ENCODE peak calls at places on chromosome X, in five cellular contexts. A is fibroblast of lung, K is osteoblast, R is PC-3, U is SK-N-SH. W is an unnamed sample. For H4K20me1 and H3K27me3, the result is how much of the 10 kb centered on the place peaks cover.

GRCh38 chrX:10769696-10770619 is 149.6 kb upstream of the MID1 start:
- DNase-seq in A (peak), K (no peak), R (no peak), U (no peak), W (peak)

GRCh38 chrX:11908371-11908770 is 150.3 kb downstream of the MSL3 start:
- DNase-seq in A (peak), K (no peak), R (peak), U (peak), W (peak)

GRCh38 chrX:47214435-47215077 is 3.9 kb upstream of the CDK16 start:
- DNase-seq in A (no peak), K (peak), R (no peak), U (no peak), W (no peak)

GRCh38 chrX:72121381-72121780 is 10.3 kb downstream of the RTL5 start:
- DNase-seq in A (peak), K (peak), R (peak), U (no peak), W (peak)

GRCh38 chrX:69369999-69370398 is 134.1 kb upstream of the NALF2 start:
- DNase-seq in A (no peak), K (no peak), R (no peak), U (no peak), W (no peak)

GRCh38 chrX:10903518-10903917 is 207.6 kb upstream of the HCCS start:
- DNase-seq in A (no peak), K (no peak), R (no peak), U (no peak), W (no peak)

GRCh38 chrX:41671082-41671481 is 17.7 kb upstream of the GPR34 start:
- DNase-seq in A (no peak), K (no peak), R (no peak), U (no peak), W (no peak)

GRCh38 chrX:104098151-104098808 is 14.0 kb upstream of the ZCCHC18 start:
- DNase-seq in A (peak), K (no peak), R (peak), U (peak), W (peak)

GRCh38 chrX:30141966-30142365 is 73.4 kb upstream of the MAGEB2 start:
- DNase-seq in A (peak), K (no peak), R (peak), U (peak), W (peak)

GRCh38 chrX:130321550-130321949 is 18.2 kb upstream of the SLC25A14 start:
- DNase-seq in A (no peak), K (no peak), R (no peak), U (no peak), W (no peak)

GRCh38 chrX:40240844-40241243 is 143.1 kb upstream of the BCOR start:
- DNase-seq in A (no peak), K (no peak), R (no peak), U (no peak), W (no peak)

GRCh38 chrX:41634284-41634683 is 54.5 kb upstream of the GPR34 start:
- DNase-seq in A (peak), K (no peak), R (no peak), U (no peak), W (peak)

GRCh38 chrX:73262991-73263390 is 48.3 kb upstream of the NAP1L2 start:
- DNase-seq in A (no peak), K (no peak), R (peak), U (peak), W (no peak)

GRCh38 chrX:11100281-11101035 is 10.7 kb upstream of the HCCS start:
- DNase-seq in A (peak), K (no peak), R (peak), U (peak), W (peak)

GRCh38 chrX:12978205-12979010 is 3.5 kb downstream of the TMSB4X start:
- DNase-seq in A (peak), K (peak), R (peak), U (no peak), W (peak)

GRCh38 chrX:47384502-47384901 is 14.1 kb downstream of the ZNF157 start:
- DNase-seq in A (peak), K (peak), R (peak), U (peak), W (peak)

GRCh38 chrX:101658661-101659477 is 781 bp downstream of the ARMCX2 start:
- DNase-seq in A (peak), K (peak), R (peak), U (peak), W (peak)

GRCh38 chrX:134460005-134460860 is at the start of gene HPRT1:
- DNase-seq in A (peak), K (peak), R (peak), U (peak), W (peak)

GRCh38 chrX:33434256-33435092 is 223.1 kb upstream of the DMD start:
- DNase-seq in A (peak), K (no peak), R (peak), U (peak), W (peak)

GRCh38 chrX:723781-724180 is 93.2 kb downstream of the SHOX start:
- DNase-seq in A (no peak), K (no peak), R (no peak), U (no peak), W (no peak)

GRCh38 chrX:31316340-31316991 is 244.6 kb upstream of the FTHL17 start:
- DNase-seq in A (no peak), K (no peak), R (no peak), U (no peak), W (no peak)

GRCh38 chrX:143568467-143568866 is 51.2 kb upstream of the SPANXN3 start:
- DNase-seq in A (no peak), K (no peak), R (no peak), U (no peak), W (no peak)

GRCh38 chrX:156000361-156000926 is 2.9 kb downstream of the IL9R start:
- DNase-seq in A (no peak), K (peak), R (no peak), U (no peak), W (no peak)

GRCh38 chrX:34770511-34770910 is 113.4 kb upstream of the TMEM47 start:
- DNase-seq in A (peak), K (no peak), R (no peak), U (no peak), W (no peak)

GRCh38 chrX:133645251-133645650 is 230.0 kb upstream of the GPC4 start:
- DNase-seq in A (peak), K (peak), R (no peak), U (no peak), W (peak)

GRCh38 chrX:132411310-132411977 is 77.4 kb downstream of the MBNL3 start:
- DNase-seq in A (no peak), K (no peak), R (no peak), U (no peak), W (no peak)

GRCh38 chrX:132414404-132414803 is 74.4 kb downstream of the MBNL3 start:
- DNase-seq in A (no peak), K (no peak), R (no peak), U (no peak), W (no peak)

GRCh38 chrX:132413459-132413858 is 75.4 kb downstream of the MBNL3 start:
- DNase-seq in A (no peak), K (no peak), R (no peak), U (no peak), W (no peak)

GRCh38 chrX:132412208-132412607 is 76.6 kb downstream of the MBNL3 start:
- DNase-seq in A (no peak), K (no peak), R (no peak), U (no peak), W (no peak)

DNA sequence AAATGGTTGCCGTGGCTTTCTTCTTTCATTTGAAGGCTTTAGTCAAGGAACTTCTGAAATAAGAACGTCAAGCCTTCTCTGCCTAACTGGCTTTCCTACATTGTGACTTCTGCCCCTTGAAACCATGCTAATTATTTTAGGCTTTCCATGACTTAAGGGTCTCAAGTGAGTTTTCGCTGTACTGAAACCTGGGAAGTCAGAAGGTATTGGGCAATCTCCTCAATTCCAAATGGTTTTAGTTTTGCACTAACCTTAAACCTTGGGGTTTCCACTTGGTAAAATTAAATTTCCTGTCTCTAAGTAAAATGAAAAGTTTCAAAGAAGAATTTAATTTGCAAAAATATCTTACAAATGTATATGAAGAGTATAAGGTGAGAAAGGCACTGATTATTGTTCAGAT is 73.8 kb downstream of the MBNL3 start:
- DNase-seq in A (no peak), K (no peak), R (no peak), U (no peak), W (no peak)
- H4K20me1 ChIP-seq in A (under half), K (under half), R (under half), U (under half), W (under half)

GRCh38 chrX:20333672-20334071 is 67.0 kb upstream of the RPS6KA3 start:
- DNase-seq in A (no peak), K (no peak), R (no peak), U (no peak), W (no peak)
- H3K27me3 ChIP-seq in A (under half), K (under half), R (under half), U (under half), W (under half)

GRCh38 chrX:19879181-19879580 is 8.2 kb downstream of the SH3KBP1 start:
- DNase-seq in A (no peak), K (no peak), R (no peak), U (no peak), W (no peak)

GRCh38 chrX:19883878-19884277 is 3.5 kb downstream of the SH3KBP1 start:
- DNase-seq in A (no peak), K (no peak), R (peak), U (no peak), W (no peak)

GRCh38 chrX:19882066-19882775 is 5.2 kb downstream of the SH3KBP1 start:
- DNase-seq in A (no peak), K (no peak), R (no peak), U (no peak), W (no peak)

GRCh38 chrX:19879742-19880378 is 7.5 kb downstream of the SH3KBP1 start:
- DNase-seq in A (no peak), K (no peak), R (no peak), U (no peak), W (no peak)

DNA sequence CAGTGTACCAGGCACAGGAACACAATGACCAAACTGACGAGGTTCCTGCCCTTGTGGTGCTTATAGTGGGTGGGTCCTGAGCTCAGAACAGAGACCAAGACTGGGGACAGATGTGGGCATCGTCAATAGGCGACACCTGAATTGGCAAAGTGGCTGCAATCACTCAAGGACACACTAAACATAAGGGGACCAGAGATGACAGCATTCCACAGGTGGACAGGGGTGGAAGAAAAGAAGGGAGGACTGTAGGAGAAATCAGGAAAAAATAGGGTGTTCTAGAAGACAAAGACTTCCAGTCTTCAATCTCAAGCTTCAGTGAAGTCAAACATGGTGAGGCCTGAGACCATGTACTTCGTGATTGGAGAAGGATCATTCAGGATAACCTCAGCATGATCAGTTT is 5.8 kb downstream of the SH3KBP1 start:
- DNase-seq in A (no peak), K (no peak), R (no peak), U (no peak), W (no peak)
- H3K27ac ChIP-seq in A (no peak), K (no peak), R (no peak), U (no peak), W (no peak)

GRCh38 chrX:9650091-9650490 is 115.6 kb downstream of the GPR143 start:
- DNase-seq in A (no peak), K (no peak), R (no peak), U (no peak), W (no peak)

GRCh38 chrX:9646471-9647038 is 119.1 kb downstream of the GPR143 start:
- DNase-seq in A (no peak), K (no peak), R (no peak), U (no peak), W (peak)

GRCh38 chrX:9643807-9644206 is 121.8 kb downstream of the GPR143 start:
- DNase-seq in A (no peak), K (no peak), R (no peak), U (no peak), W (no peak)

GRCh38 chrX:9644335-9644734 is 121.3 kb downstream of the GPR143 start:
- DNase-seq in A (no peak), K (no peak), R (no peak), U (no peak), W (no peak)

GRCh38 chrX:9647475-9647874 is 118.2 kb downstream of the GPR143 start:
- DNase-seq in A (no peak), K (no peak), R (no peak), U (no peak), W (no peak)
- H4K20me1 ChIP-seq in A (under half), K (under half), R (under half), U (under half), W (under half)

DNA sequence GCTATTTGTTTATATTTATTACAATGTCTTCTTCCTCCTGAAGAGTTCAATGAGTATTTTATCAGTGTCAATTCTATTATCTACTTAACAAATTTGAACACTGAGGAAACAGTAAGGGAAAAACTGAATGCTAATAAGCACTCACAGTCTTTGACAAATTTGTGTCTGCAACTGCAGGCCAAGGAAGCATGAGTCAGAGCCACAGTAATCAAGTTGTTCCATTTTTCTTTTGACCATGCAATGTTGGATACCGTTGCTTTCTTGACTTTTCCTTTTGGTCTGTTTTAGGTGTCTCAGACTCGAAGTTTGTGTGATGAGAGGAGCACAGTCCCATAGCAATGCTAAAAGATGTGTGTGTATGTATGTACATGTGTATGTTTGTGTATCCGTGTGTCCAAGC is 359.6 kb downstream of the IL1RAPL1 start:
- DNase-seq in A (peak), K (no peak), R (no peak), U (no peak), W (peak)
- H3K27me3 ChIP-seq in A (under half), K (under half), R (under half), U (under half), W (under half)

GRCh38 chrX:97751016-97751415 is 867.3 kb downstream of the RPA4 start:
- DNase-seq in A (no peak), K (no peak), R (no peak), U (no peak), W (no peak)
- H3K27ac ChIP-seq in A (no peak), K (no peak), R (no peak), U (no peak), W (no peak)

GRCh38 chrX:17939724-17940123 is 78.6 kb upstream of the RAI2 start:
- DNase-seq in A (no peak), K (no peak), R (peak), U (no peak), W (no peak)

GRCh38 chrX:17932781-17933180 is 71.7 kb upstream of the RAI2 start:
- DNase-seq in A (no peak), K (no peak), R (no peak), U (no peak), W (no peak)

GRCh38 chrX:17930850-17931249 is 69.8 kb upstream of the RAI2 start:
- DNase-seq in A (no peak), K (no peak), R (peak), U (no peak), W (no peak)

GRCh38 chrX:17931855-17932254 is 70.8 kb upstream of the RAI2 start:
- DNase-seq in A (no peak), K (no peak), R (no peak), U (no peak), W (no peak)

DNA sequence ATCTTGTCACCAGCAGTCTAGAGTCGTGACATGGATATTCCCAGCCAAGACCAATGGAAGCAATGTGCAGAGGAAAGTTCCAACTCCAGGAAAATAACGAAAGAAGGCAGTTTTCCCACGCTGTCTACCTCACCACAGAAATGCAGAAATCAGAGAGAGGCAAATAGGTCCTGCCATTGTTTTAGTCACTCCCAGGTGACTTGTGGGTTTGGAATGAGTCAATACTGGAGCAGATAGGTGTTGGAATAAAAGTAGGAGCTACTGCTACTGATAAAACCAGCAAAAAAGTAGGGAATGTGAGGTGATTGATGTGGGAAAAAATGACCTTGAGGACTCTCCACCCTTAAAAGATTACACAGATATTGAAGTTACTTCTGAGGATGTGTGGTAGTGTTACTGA is 72.8 kb upstream of the RAI2 start:
- DNase-seq in A (no peak), K (no peak), R (peak), U (no peak), W (no peak)
- H4K20me1 ChIP-seq in A (under half), K (under half), R (under half), U (under half), W (under half)

GRCh38 chrX:152733261-152733975 is at the start of the genes CSAG1 and MAGEA12:
- DNase-seq in A (no peak), K (no peak), R (no peak), U (peak), W (no peak)
- H3K27me3 ChIP-seq in A (under half), K (under half), R (under half), U (under half), W (under half)

DNA sequence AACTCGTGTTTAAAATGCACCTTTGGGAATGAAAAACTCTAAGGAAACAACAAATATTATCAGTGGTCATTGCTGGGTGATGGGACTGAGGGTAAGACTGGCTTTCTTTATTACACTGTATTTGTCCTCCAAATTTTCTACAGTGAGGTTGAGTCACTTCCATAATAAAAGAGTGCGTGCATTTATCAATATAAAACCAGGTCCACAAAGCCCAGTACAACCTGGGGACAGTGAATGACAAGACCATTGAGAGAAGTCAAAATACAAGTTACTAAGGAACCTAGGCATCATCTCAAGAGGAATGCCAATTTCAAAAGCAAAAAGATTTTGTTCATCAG is 76.4 kb downstream of the MAGED4 start:
- DNase-seq in A (no peak), K (no peak), R (no peak), U (no peak), W (peak)
- H3K27ac ChIP-seq in A (no peak), K (no peak), R (peak), U (no peak), W (no peak)

GRCh38 chrX:20231598-20231997 is 35.1 kb downstream of the RPS6KA3 start:
- DNase-seq in A (no peak), K (no peak), R (no peak), U (no peak), W (peak)

GRCh38 chrX:20230406-20230805 is 36.3 kb downstream of the RPS6KA3 start:
- DNase-seq in A (no peak), K (no peak), R (no peak), U (no peak), W (no peak)

GRCh38 chrX:20235755-20236154 is 31.0 kb downstream of the RPS6KA3 start:
- DNase-seq in A (no peak), K (no peak), R (no peak), U (no peak), W (no peak)

GRCh38 chrX:20229155-20229554 is 37.6 kb downstream of the RPS6KA3 start:
- DNase-seq in A (no peak), K (no peak), R (no peak), U (no peak), W (no peak)

DNA sequence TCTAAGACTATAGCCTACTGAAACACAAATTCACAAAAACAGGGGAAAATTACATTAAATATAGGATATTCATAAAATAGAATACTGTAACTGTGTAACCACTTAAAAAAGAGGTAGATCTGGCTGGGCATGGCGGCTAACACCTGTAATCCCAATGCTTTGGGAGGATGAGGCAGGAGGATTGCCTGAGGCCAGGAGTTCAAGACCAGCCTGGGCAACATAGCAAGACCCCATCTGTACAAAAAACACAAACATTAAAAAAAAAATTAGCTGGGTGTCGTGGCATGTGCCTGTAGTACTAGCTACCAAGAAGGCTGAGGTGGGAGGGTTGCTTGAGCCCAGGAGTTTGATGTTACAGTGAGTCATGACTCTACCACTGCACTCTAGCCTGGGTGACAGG is 33.4 kb downstream of the RPS6KA3 start:
- DNase-seq in A (no peak), K (no peak), R (no peak), U (no peak), W (no peak)
- H4K20me1 ChIP-seq in A (under half), K (under half), R (under half), U (under half), W (under half)

W was measured in astrocyte.